ENCODE peak calls at places on chromosomes 12 and 14, in five cellular contexts. P is mesenchymal stem cell; C is NCI-H345; H is ELR; F is activated naive CD4-positive, alpha-beta T cell. K is an unnamed sample.
A peak's percentile ranks its signal among the peaks of the same experiment; 100 is the strongest.

GRCh38 chr12:58967551-58967950 is 47.2 kb upstream of the LRIG3 start:
- DNase-seq in P (no peak), C (peak; percentile 73), H (peak; percentile 3), F (no peak), K (no peak)

GRCh38 chr12:94777936-94778335 is 127.6 kb upstream of the TMCC3 start:
- DNase-seq in P (no peak), C (no peak), H (no peak), F (no peak), K (no peak)

GRCh38 chr14:93219103-93219726 is 12.2 kb downstream of the UBR7 start:
- DNase-seq in P (peak; percentile 65), C (peak; percentile 41), H (peak; percentile 73), F (no peak), K (no peak)

GRCh38 chr14:96662116-96662901 is 134.9 kb upstream of the VRK1 start:
- DNase-seq in P (no peak), C (no peak), H (no peak), F (no peak), K (no peak)

GRCh38 chr14:83004456-83005006 is 1470.9 kb upstream of the SEL1L start:
- DNase-seq in P (no peak), C (no peak), H (no peak), F (no peak), K (no peak)

GRCh38 chr12:52011602-52012214 is 5.0 kb downstream of the TAMALIN start:
- DNase-seq in P (no peak), C (no peak), H (no peak), F (no peak), K (no peak)

GRCh38 chr12:18120899-18121298 is 30.9 kb upstream of the RERGL start:
- DNase-seq in P (no peak), C (no peak), H (no peak), F (no peak), K (no peak)

GRCh38 chr12:109134186-109134917 is 18.0 kb downstream of the ACACB start:
- DNase-seq in P (no peak), C (no peak), H (peak; percentile 50), F (no peak), K (no peak)

GRCh38 chr14:81268016-81268416 is 47.3 kb upstream of the GTF2A1 start:
- DNase-seq in P (peak; percentile 3), C (no peak), H (peak; percentile 54), F (no peak), K (no peak)

GRCh38 chr12:108305520-108305919 is 33.6 kb downstream of the CMKLR1 start:
- DNase-seq in P (peak; percentile 33), C (no peak), H (peak; percentile 77), F (no peak), K (peak; percentile 19)

GRCh38 chr14:30826070-30826469 is 48.3 kb upstream of the COCH start:
- DNase-seq in P (no peak), C (no peak), H (no peak), F (no peak), K (no peak)

GRCh38 chr12:14771651-14772137 is 31.6 kb downstream of the WBP11 start:
- DNase-seq in P (peak; percentile 22), C (no peak), H (no peak), F (no peak), K (no peak)

K was measured in GOT3.